ENCODE peak calls at places on chromosomes 11 and 22, in ten cellular contexts. F is sciatic nerve; R is PC-3; P is smooth muscle cell of the brain vasculature; Z is left cardiac atrium; X is nephron progenitor cell; T is HCT116; G is effector CD4-positive, alpha-beta T cell; B is amygdala; S is psoas muscle. L is an unnamed sample.

GRCh38 chr11:6022954-6023353 is 7.6 kb downstream of the OR56A1 start:
- DNase-seq in T (peak; percentile 33), X (peak; percentile 12), R (peak; percentile 59), B (no peak), G (peak; percentile 4), F (no peak), Z (no peak), P (no peak), S (no peak), L (no peak)

GRCh38 chr11:98531576-98531975 is 489.2 kb upstream of the CNTN5 start:
- DNase-seq in G (no peak), X (no peak), P (no peak), Z (no peak), F (no peak), R (no peak), T (no peak), B (no peak), S (no peak), L (no peak)

GRCh38 chr11:60985991-60986915 is 14.8 kb downstream of the CD6 start:
- DNase-seq in S (no peak), F (no peak), T (no peak), B (no peak), P (no peak), X (no peak), G (peak; percentile 93), Z (no peak), R (peak; percentile 87), L (no peak)

GRCh38 chr11:124198852-124199389 is 15.8 kb downstream of the OR10D3 start:
- DNase-seq in F (no peak), R (no peak), B (no peak), P (no peak), S (no peak), X (no peak), G (no peak), Z (no peak), T (no peak), L (no peak)

GRCh38 chr11:19810852-19811251 is 98.2 kb downstream of the NAV2 start:
- DNase-seq in Z (no peak), S (no peak), T (no peak), B (no peak), F (no peak), P (no peak), X (no peak), R (peak; percentile 64), G (no peak), L (no peak)

GRCh38 chr22:33851240-33851639 is 69.0 kb downstream of the LARGE1 start:
- DNase-seq in X (no peak), F (no peak), R (peak; percentile 7), P (no peak), T (no peak), Z (no peak), B (no peak), S (no peak), G (no peak), L (no peak)

GRCh38 chr22:31346733-31347250 is 646 bp upstream of the PATZ1 start:
- DNase-seq in G (peak; percentile 37), T (no peak), R (peak; percentile 62), P (no peak), B (no peak), Z (peak; percentile 73), S (peak; percentile 77), X (peak; percentile 67), F (peak; percentile 78), L (peak; percentile 33)

GRCh38 chr22:22181515-22181959 is 63.0 kb upstream of the VPREB1 start:
- DNase-seq in Z (no peak), R (no peak), S (no peak), G (no peak), F (no peak), T (no peak), P (no peak), X (no peak), B (no peak), L (no peak)

GRCh38 chr11:12100429-12100828 is 10.0 kb upstream of the MICAL2 start:
- DNase-seq in S (no peak), T (no peak), B (no peak), Z (no peak), P (no peak), G (no peak), X (no peak), R (no peak), F (no peak), L (no peak)

GRCh38 chr11:84117394-84117793 is 831.2 kb upstream of the CCDC90B start:
- DNase-seq in P (no peak), G (no peak), B (no peak), F (no peak), Z (no peak), T (no peak), S (no peak), R (no peak), X (no peak), L (no peak)

GRCh38 chr22:43345356-43345755 is 2.2 kb upstream of the SCUBE1 start:
- DNase-seq in T (no peak), G (no peak), S (no peak), F (no peak), Z (no peak), X (no peak), P (no peak), B (no peak), R (no peak), L (no peak)

GRCh38 chr11:96124155-96124554 is 200.2 kb upstream of the MTMR2 start:
- DNase-seq in P (no peak), T (no peak), S (no peak), R (no peak), G (no peak), F (no peak), X (no peak), B (no peak), Z (no peak), L (no peak)

GRCh38 chr11:112564228-112564955 is 303.7 kb upstream of the PLET1 start:
- DNase-seq in X (no peak), G (no peak), T (no peak), S (no peak), P (peak; percentile 86), F (no peak), Z (no peak), R (peak; percentile 38), B (no peak), L (no peak)

GRCh38 chr11:118224512-118225180 is at the start of gene JAML:
- DNase-seq in R (no peak), Z (no peak), P (no peak), X (no peak), F (no peak), B (no peak), G (peak; percentile 65), S (no peak), T (no peak), L (no peak)

GRCh38 chr11:63802637-63803414 is 10.4 kb upstream of the SPINDOC start:
- DNase-seq in G (no peak), S (no peak), T (peak; percentile 72), F (no peak), R (peak; percentile 90), X (no peak), Z (no peak), P (no peak), B (no peak), L (no peak)

GRCh38 chr22:30609260-30610185 is 2.5 kb downstream of the TCN2 start:
- DNase-seq in Z (peak; percentile 64), F (peak; percentile 72), S (peak; percentile 32), R (peak; percentile 78), P (peak; percentile 77), G (no peak), X (no peak), T (no peak), B (no peak), L (no peak)

GRCh38 chr11:46417711-46418110 is 26.1 kb upstream of the CHRM4 start:
- DNase-seq in F (no peak), R (no peak), S (no peak), T (no peak), B (no peak), P (no peak), X (no peak), G (no peak), Z (no peak), L (no peak)

GRCh38 chr22:24424001-24424900 is 3.1 kb upstream of the ADORA2A start:
- DNase-seq in T (no peak), G (peak; percentile 20), X (peak; percentile 50), Z (no peak), F (no peak), P (no peak), B (no peak), R (no peak), S (peak; percentile 59), L (peak; percentile 36)

GRCh38 chr11:35549787-35550186 is 24.4 kb upstream of the PAMR1 start:
- DNase-seq in F (no peak), B (no peak), X (peak; percentile 18), Z (no peak), P (peak; percentile 74), T (no peak), R (peak; percentile 89), S (no peak), G (no peak), L (no peak)

GRCh38 chr22:17098379-17098819 is 13.6 kb downstream of the IL17RA start:
- DNase-seq in B (no peak), S (no peak), R (no peak), G (no peak), F (peak; percentile 32), X (no peak), Z (no peak), T (no peak), P (no peak), L (peak; percentile 26)

GRCh38 chr22:40414306-40414705 is 43.9 kb downstream of the SGSM3 start:
- DNase-seq in B (no peak), F (no peak), T (no peak), Z (no peak), P (no peak), R (peak; percentile 17), X (no peak), G (no peak), S (peak; percentile 11), L (no peak)

GRCh38 chr22:20299736-20300136 is 20.1 kb downstream of the DGCR6L start:
- DNase-seq in S (peak; percentile 73), Z (no peak), P (no peak), X (no peak), R (peak; percentile 26), F (no peak), G (no peak), B (no peak), T (no peak), L (no peak)

GRCh38 chr22:47053013-47053864 is 290.8 kb downstream of the TBC1D22A start:
- DNase-seq in R (no peak), F (no peak), G (no peak), P (no peak), S (no peak), B (no peak), X (no peak), Z (no peak), T (no peak), L (no peak)

GRCh38 chr11:58059011-58059358 is 28.2 kb downstream of the OR6Q1 start:
- DNase-seq in G (no peak), Z (no peak), S (no peak), F (no peak), P (peak; percentile 1), T (no peak), R (peak; percentile 64), B (no peak), X (no peak), L (no peak)

GRCh38 chr11:2318123-2318522 is 16.3 kb downstream of the TSPAN32 start:
- DNase-seq in T (no peak), P (no peak), B (no peak), R (no peak), F (no peak), G (no peak), S (no peak), Z (no peak), X (no peak), L (no peak)

GRCh38 chr11:19345519-19345847 is 104.7 kb upstream of the E2F8 start:
- DNase-seq in T (no peak), S (peak; percentile 54), G (no peak), X (peak; percentile 53), Z (peak; percentile 40), B (peak; percentile 56), P (no peak), F (no peak), R (no peak), L (no peak)

GRCh38 chr22:44180706-44181032 is at the start of gene PARVG:
- DNase-seq in Z (no peak), B (no peak), R (peak; percentile 38), S (no peak), G (peak; percentile 21), F (no peak), X (no peak), P (no peak), T (no peak), L (peak; percentile 26)

GRCh38 chr11:66718320-66718971 is 10.6 kb downstream of the SPTBN2 start:
- DNase-seq in B (no peak), R (no peak), F (no peak), X (no peak), S (peak; percentile 42), P (no peak), T (no peak), G (no peak), Z (no peak), L (no peak)